ENCODE peak calls at places on chromosomes 6 and 20, in eight cellular contexts. One of them, this sample, is unnamed.

GRCh38 chr6:108676555-108676954 is 115.8 kb downstream of the FOXO3 start:
- DNase-seq in tibial nerve: no peak
- DNase-seq in stomach: no peak
- DNase-seq in transverse colon: no peak
- DNase-seq in fibroblast of lung: no peak
- DNase-seq in thoracic aorta: no peak
- DNase-seq in keratinocyte: no peak
- DNase-seq in CD4-positive, CD25-positive, alpha-beta regulatory T cell: no peak
- DNase-seq in this sample: no peak

GRCh38 chr6:37493047-37493995 is 6.4 kb downstream of the CCDC167 start:
- DNase-seq in fibroblast of lung: no peak
- DNase-seq in stomach: peak; percentile 42
- DNase-seq in CD4-positive, CD25-positive, alpha-beta regulatory T cell: no peak
- DNase-seq in transverse colon: no peak
- DNase-seq in keratinocyte: no peak
- DNase-seq in tibial nerve: no peak
- DNase-seq in thoracic aorta: no peak
- DNase-seq in this sample: no peak

GRCh38 chr6:155646443-155646842 is 190.8 kb upstream of the NOX3 start:
- DNase-seq in stomach: no peak
- DNase-seq in keratinocyte: no peak
- DNase-seq in tibial nerve: no peak
- DNase-seq in transverse colon: no peak
- DNase-seq in fibroblast of lung: peak; percentile 17
- DNase-seq in thoracic aorta: no peak
- DNase-seq in CD4-positive, CD25-positive, alpha-beta regulatory T cell: no peak
- DNase-seq in this sample: no peak

GRCh38 chr6:45486739-45487138 is 109.0 kb upstream of the SUPT3H start:
- DNase-seq in transverse colon: no peak
- DNase-seq in fibroblast of lung: no peak
- DNase-seq in tibial nerve: no peak
- DNase-seq in thoracic aorta: no peak
- DNase-seq in CD4-positive, CD25-positive, alpha-beta regulatory T cell: no peak
- DNase-seq in keratinocyte: no peak
- DNase-seq in stomach: no peak
- DNase-seq in this sample: no peak

GRCh38 chr6:144667517-144667916 is 382.4 kb downstream of the UTRN start:
- DNase-seq in fibroblast of lung: no peak
- DNase-seq in thoracic aorta: no peak
- DNase-seq in transverse colon: no peak
- DNase-seq in stomach: no peak
- DNase-seq in tibial nerve: no peak
- DNase-seq in CD4-positive, CD25-positive, alpha-beta regulatory T cell: no peak
- DNase-seq in keratinocyte: no peak
- DNase-seq in this sample: no peak

GRCh38 chr6:148249160-148249559 is 93.5 kb upstream of the SASH1 start:
- DNase-seq in thoracic aorta: no peak
- DNase-seq in keratinocyte: no peak
- DNase-seq in tibial nerve: no peak
- DNase-seq in fibroblast of lung: no peak
- DNase-seq in transverse colon: no peak
- DNase-seq in stomach: no peak
- DNase-seq in CD4-positive, CD25-positive, alpha-beta regulatory T cell: no peak
- DNase-seq in this sample: no peak

GRCh38 chr6:606829-607379 is 50.0 kb downstream of the HUS1B start:
- DNase-seq in stomach: no peak
- DNase-seq in fibroblast of lung: no peak
- DNase-seq in transverse colon: no peak
- DNase-seq in tibial nerve: no peak
- DNase-seq in thoracic aorta: no peak
- DNase-seq in CD4-positive, CD25-positive, alpha-beta regulatory T cell: no peak
- DNase-seq in keratinocyte: no peak
- DNase-seq in this sample: no peak

GRCh38 chr20:63552481-63553249 is 1.3 kb upstream of the FNDC11 start:
- DNase-seq in CD4-positive, CD25-positive, alpha-beta regulatory T cell: peak; percentile 38
- DNase-seq in tibial nerve: no peak
- DNase-seq in transverse colon: no peak
- DNase-seq in fibroblast of lung: no peak
- DNase-seq in thoracic aorta: no peak
- DNase-seq in stomach: no peak
- DNase-seq in keratinocyte: peak; percentile 82
- DNase-seq in this sample: peak; percentile 71

GRCh38 chr6:26534681-26535465 is 3.3 kb upstream of the HMGN4 start:
- DNase-seq in fibroblast of lung: no peak
- DNase-seq in stomach: no peak
- DNase-seq in thoracic aorta: no peak
- DNase-seq in CD4-positive, CD25-positive, alpha-beta regulatory T cell: no peak
- DNase-seq in keratinocyte: no peak
- DNase-seq in transverse colon: peak; percentile 54
- DNase-seq in tibial nerve: no peak
- DNase-seq in this sample: no peak

GRCh38 chr20:38676576-38676975 is 47.7 kb upstream of the SLC32A1 start:
- DNase-seq in tibial nerve: no peak
- DNase-seq in thoracic aorta: no peak
- DNase-seq in fibroblast of lung: no peak
- DNase-seq in transverse colon: no peak
- DNase-seq in CD4-positive, CD25-positive, alpha-beta regulatory T cell: no peak
- DNase-seq in keratinocyte: no peak
- DNase-seq in stomach: no peak
- DNase-seq in this sample: no peak

GRCh38 chr20:25317351-25318075 is 69.6 kb downstream of the PYGB start:
- DNase-seq in transverse colon: no peak
- DNase-seq in stomach: peak; percentile 17
- DNase-seq in fibroblast of lung: no peak
- DNase-seq in keratinocyte: no peak
- DNase-seq in CD4-positive, CD25-positive, alpha-beta regulatory T cell: no peak
- DNase-seq in thoracic aorta: no peak
- DNase-seq in tibial nerve: no peak
- DNase-seq in this sample: no peak

GRCh38 chr6:144655376-144655775 is 370.2 kb downstream of the UTRN start:
- DNase-seq in stomach: no peak
- DNase-seq in tibial nerve: no peak
- DNase-seq in CD4-positive, CD25-positive, alpha-beta regulatory T cell: no peak
- DNase-seq in transverse colon: no peak
- DNase-seq in thoracic aorta: no peak
- DNase-seq in fibroblast of lung: peak; percentile 25
- DNase-seq in keratinocyte: no peak
- DNase-seq in this sample: no peak

GRCh38 chr6:31631681-31632278 is 11.3 kb downstream of the PRRC2A start:
- DNase-seq in thoracic aorta: no peak
- DNase-seq in stomach: no peak
- DNase-seq in CD4-positive, CD25-positive, alpha-beta regulatory T cell: no peak
- DNase-seq in fibroblast of lung: no peak
- DNase-seq in transverse colon: no peak
- DNase-seq in keratinocyte: no peak
- DNase-seq in tibial nerve: no peak
- DNase-seq in this sample: no peak

GRCh38 chr6:36544228-36544627 is 3.1 kb downstream of the STK38 start:
- DNase-seq in transverse colon: peak; percentile 38
- DNase-seq in stomach: no peak
- DNase-seq in keratinocyte: no peak
- DNase-seq in tibial nerve: peak; percentile 63
- DNase-seq in thoracic aorta: no peak
- DNase-seq in CD4-positive, CD25-positive, alpha-beta regulatory T cell: peak; percentile 62
- DNase-seq in fibroblast of lung: peak; percentile 25
- DNase-seq in this sample: no peak

GRCh38 chr20:54454982-54455381 is 20.4 kb upstream of the DOK5 start:
- DNase-seq in keratinocyte: no peak
- DNase-seq in fibroblast of lung: no peak
- DNase-seq in transverse colon: no peak
- DNase-seq in stomach: no peak
- DNase-seq in thoracic aorta: no peak
- DNase-seq in CD4-positive, CD25-positive, alpha-beta regulatory T cell: no peak
- DNase-seq in tibial nerve: no peak
- DNase-seq in this sample: no peak

GRCh38 chr6:158818008-158818579 is 1.1 kb downstream of the EZR start:
- DNase-seq in transverse colon: peak; percentile 89
- DNase-seq in stomach: peak; percentile 89
- DNase-seq in fibroblast of lung: peak; percentile 80
- DNase-seq in thoracic aorta: peak; percentile 23
- DNase-seq in CD4-positive, CD25-positive, alpha-beta regulatory T cell: peak; percentile 76
- DNase-seq in tibial nerve: peak; percentile 59
- DNase-seq in keratinocyte: no peak
- DNase-seq in this sample: peak; percentile 91

GRCh38 chr6:128597956-128598355 is 77.6 kb upstream of the PTPRK start:
- DNase-seq in fibroblast of lung: peak; percentile 26
- DNase-seq in keratinocyte: peak; percentile 85
- DNase-seq in thoracic aorta: no peak
- DNase-seq in CD4-positive, CD25-positive, alpha-beta regulatory T cell: no peak
- DNase-seq in transverse colon: no peak
- DNase-seq in tibial nerve: no peak
- DNase-seq in stomach: no peak
- DNase-seq in this sample: no peak

GRCh38 chr20:37670426-37670825 is 23.4 kb upstream of the CTNNBL1 start:
- DNase-seq in keratinocyte: no peak
- DNase-seq in CD4-positive, CD25-positive, alpha-beta regulatory T cell: no peak
- DNase-seq in transverse colon: peak; percentile 11
- DNase-seq in fibroblast of lung: peak; percentile 3
- DNase-seq in tibial nerve: peak; percentile 11
- DNase-seq in stomach: no peak
- DNase-seq in thoracic aorta: no peak
- DNase-seq in this sample: no peak

GRCh38 chr6:28240517-28240916 is 11.6 kb downstream of the ZKSCAN4 start:
- DNase-seq in thoracic aorta: no peak
- DNase-seq in keratinocyte: no peak
- DNase-seq in tibial nerve: no peak
- DNase-seq in stomach: no peak
- DNase-seq in CD4-positive, CD25-positive, alpha-beta regulatory T cell: no peak
- DNase-seq in transverse colon: no peak
- DNase-seq in fibroblast of lung: no peak
- DNase-seq in this sample: no peak

GRCh38 chr6:131041814-131042213 is 21.2 kb downstream of the EPB41L2 start:
- DNase-seq in thoracic aorta: no peak
- DNase-seq in tibial nerve: no peak
- DNase-seq in keratinocyte: no peak
- DNase-seq in stomach: no peak
- DNase-seq in transverse colon: no peak
- DNase-seq in CD4-positive, CD25-positive, alpha-beta regulatory T cell: no peak
- DNase-seq in fibroblast of lung: peak; percentile 27
- DNase-seq in this sample: no peak

DNA sequence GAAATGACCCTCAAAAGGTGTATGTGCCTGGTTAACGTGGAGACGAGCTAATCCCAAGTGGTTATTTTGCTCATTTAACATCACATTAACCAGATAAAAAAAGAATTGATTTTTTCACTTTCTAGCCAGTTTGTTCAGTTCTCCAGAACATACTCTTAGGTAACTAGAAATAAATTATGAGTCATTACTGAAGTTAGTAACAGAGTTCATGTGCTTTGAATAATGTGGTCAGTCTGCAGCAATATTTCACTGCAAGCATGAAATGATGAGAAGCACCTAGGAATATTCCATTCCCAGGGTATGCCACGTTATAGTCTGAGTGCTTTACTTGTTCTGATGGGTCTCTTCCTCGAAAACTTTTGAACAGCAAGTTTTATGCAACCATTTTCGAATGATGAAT is 138.3 kb upstream of the INSM1 start:
- DNase-seq in thoracic aorta: no peak
- DNase-seq in tibial nerve: no peak
- DNase-seq in fibroblast of lung: no peak
- DNase-seq in CD4-positive, CD25-positive, alpha-beta regulatory T cell: no peak
- DNase-seq in keratinocyte: no peak
- DNase-seq in stomach: no peak
- DNase-seq in transverse colon: no peak
- DNase-seq in this sample: no peak
- H3K4me1 ChIP-seq in thoracic aorta: no peaks in the 10 kb centered on the region
- H3K4me1 ChIP-seq in tibial nerve: no peaks in the 10 kb centered on the region
- H3K4me1 ChIP-seq in fibroblast of lung: no peaks in the 10 kb centered on the region
- H3K4me1 ChIP-seq in CD4-positive, CD25-positive, alpha-beta regulatory T cell: no peaks in the 10 kb centered on the region
- H3K4me1 ChIP-seq in keratinocyte: no peaks in the 10 kb centered on the region
- H3K4me1 ChIP-seq in stomach: no peaks in the 10 kb centered on the region
- H3K4me1 ChIP-seq in transverse colon: no peaks in the 10 kb centered on the region
- H3K4me1 ChIP-seq in this sample: peaks cover 4% of the 10 kb centered on the region

GRCh38 chr20:9403481-9403880 is 110.9 kb upstream of the LAMP5 start:
- DNase-seq in stomach: no peak
- DNase-seq in tibial nerve: no peak
- DNase-seq in thoracic aorta: no peak
- DNase-seq in transverse colon: no peak
- DNase-seq in keratinocyte: no peak
- DNase-seq in CD4-positive, CD25-positive, alpha-beta regulatory T cell: no peak
- DNase-seq in fibroblast of lung: no peak
- DNase-seq in this sample: no peak

GRCh38 chr20:9397928-9398327 is 116.5 kb upstream of the LAMP5 start:
- DNase-seq in CD4-positive, CD25-positive, alpha-beta regulatory T cell: no peak
- DNase-seq in fibroblast of lung: no peak
- DNase-seq in stomach: no peak
- DNase-seq in transverse colon: no peak
- DNase-seq in thoracic aorta: no peak
- DNase-seq in keratinocyte: no peak
- DNase-seq in tibial nerve: peak; percentile 18
- DNase-seq in this sample: no peak

GRCh38 chr20:9400371-9401025 is 113.9 kb upstream of the LAMP5 start:
- DNase-seq in CD4-positive, CD25-positive, alpha-beta regulatory T cell: no peak
- DNase-seq in keratinocyte: no peak
- DNase-seq in stomach: no peak
- DNase-seq in fibroblast of lung: peak; percentile 39
- DNase-seq in thoracic aorta: no peak
- DNase-seq in transverse colon: no peak
- DNase-seq in tibial nerve: no peak
- DNase-seq in this sample: no peak

DNA sequence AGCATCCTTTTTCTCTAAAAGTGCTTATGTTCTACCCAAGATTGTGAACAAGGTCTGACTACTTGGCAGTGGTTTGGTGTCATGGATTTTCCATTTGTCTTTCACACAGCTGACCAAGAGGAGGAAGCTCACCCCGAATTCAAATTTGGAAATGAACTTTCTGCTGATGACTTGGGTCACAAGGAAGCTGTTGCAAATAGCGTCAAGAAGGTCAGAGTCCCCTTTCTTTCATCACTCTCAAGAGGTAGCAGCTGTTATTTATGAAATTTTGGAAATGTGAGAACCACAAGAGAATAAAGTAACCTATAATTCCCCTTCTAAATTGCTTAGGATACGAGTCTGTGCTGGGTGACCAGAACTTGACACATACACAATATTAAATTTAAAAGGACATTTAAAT is 113.0 kb upstream of the LAMP5 start:
- DNase-seq in stomach: no peak
- DNase-seq in thoracic aorta: no peak
- DNase-seq in tibial nerve: no peak
- DNase-seq in CD4-positive, CD25-positive, alpha-beta regulatory T cell: no peak
- DNase-seq in transverse colon: no peak
- DNase-seq in keratinocyte: no peak
- DNase-seq in fibroblast of lung: no peak
- DNase-seq in this sample: no peak
- H3K4me3 ChIP-seq in stomach: no peak overlapping the region
- H3K4me3 ChIP-seq in thoracic aorta: no peak overlapping the region
- H3K4me3 ChIP-seq in tibial nerve: no peak overlapping the region
- H3K4me3 ChIP-seq in CD4-positive, CD25-positive, alpha-beta regulatory T cell: no peak overlapping the region
- H3K4me3 ChIP-seq in transverse colon: no peak overlapping the region
- H3K4me3 ChIP-seq in keratinocyte: no peak overlapping the region
- H3K4me3 ChIP-seq in fibroblast of lung: no peak overlapping the region
- H3K4me3 ChIP-seq in this sample: no peak overlapping the region

GRCh38 chr6:4354181-4354580 is 218.8 kb upstream of the ECI2 start:
- DNase-seq in stomach: peak; percentile 22
- DNase-seq in CD4-positive, CD25-positive, alpha-beta regulatory T cell: no peak
- DNase-seq in tibial nerve: no peak
- DNase-seq in fibroblast of lung: no peak
- DNase-seq in keratinocyte: no peak
- DNase-seq in thoracic aorta: no peak
- DNase-seq in transverse colon: no peak
- DNase-seq in this sample: no peak
- H3K4me1 ChIP-seq in stomach: peaks cover 42% of the 10 kb centered on the region
- H3K4me1 ChIP-seq in CD4-positive, CD25-positive, alpha-beta regulatory T cell: no peaks in the 10 kb centered on the region
- H3K4me1 ChIP-seq in tibial nerve: no peaks in the 10 kb centered on the region
- H3K4me1 ChIP-seq in fibroblast of lung: peaks cover 38% of the 10 kb centered on the region
- H3K4me1 ChIP-seq in keratinocyte: peaks cover 44% of the 10 kb centered on the region
- H3K4me1 ChIP-seq in thoracic aorta: peaks cover 8% of the 10 kb centered on the region
- H3K4me1 ChIP-seq in transverse colon: peaks cover 13% of the 10 kb centered on the region
- H3K4me1 ChIP-seq in this sample: no peaks in the 10 kb centered on the region

GRCh38 chr6:41705329-41705995 is 29.9 kb downstream of the TFEB start:
- DNase-seq in stomach: no peak
- DNase-seq in fibroblast of lung: no peak
- DNase-seq in transverse colon: no peak
- DNase-seq in CD4-positive, CD25-positive, alpha-beta regulatory T cell: no peak
- DNase-seq in thoracic aorta: no peak
- DNase-seq in tibial nerve: no peak
- DNase-seq in keratinocyte: no peak
- DNase-seq in this sample: no peak
- H3K4me3 ChIP-seq in stomach: no peak overlapping the region
- H3K4me3 ChIP-seq in fibroblast of lung: no peak overlapping the region
- H3K4me3 ChIP-seq in transverse colon: no peak overlapping the region
- H3K4me3 ChIP-seq in CD4-positive, CD25-positive, alpha-beta regulatory T cell: no peak overlapping the region
- H3K4me3 ChIP-seq in thoracic aorta: peak overlapping the region; percentile 54
- H3K4me3 ChIP-seq in tibial nerve: peak overlapping the region; percentile 6
- H3K4me3 ChIP-seq in keratinocyte: no peak overlapping the region
- H3K4me3 ChIP-seq in this sample: no peak overlapping the region